ENCODE peak calls at places on chromosomes 2 and 18, in seven cellular contexts. One of them, this sample, is unnamed.

GRCh38 chr2:4992226-4992625 is 700.0 kb upstream of the SOX11 start:
- DNase-seq in Panc1: no peak
- DNase-seq in heart left ventricle: no peak
- DNase-seq in endothelial cell of umbilical vein: no peak
- DNase-seq in psoas muscle: no peak
- DNase-seq in effector memory CD4-positive, alpha-beta T cell: no peak
- DNase-seq in CD4-positive, CD25-positive, alpha-beta regulatory T cell: no peak
- DNase-seq in this sample: no peak

GRCh38 chr18:79251021-79251420 is 144.7 kb upstream of the NFATC1 start:
- DNase-seq in effector memory CD4-positive, alpha-beta T cell: no peak
- DNase-seq in heart left ventricle: no peak
- DNase-seq in CD4-positive, CD25-positive, alpha-beta regulatory T cell: no peak
- DNase-seq in Panc1: no peak
- DNase-seq in endothelial cell of umbilical vein: no peak
- DNase-seq in psoas muscle: no peak
- DNase-seq in this sample: no peak

GRCh38 chr18:27113358-27113757 is 71.8 kb downstream of the CHST9 start:
- DNase-seq in Panc1: no peak
- DNase-seq in endothelial cell of umbilical vein: no peak
- DNase-seq in effector memory CD4-positive, alpha-beta T cell: no peak
- DNase-seq in heart left ventricle: no peak
- DNase-seq in CD4-positive, CD25-positive, alpha-beta regulatory T cell: no peak
- DNase-seq in psoas muscle: no peak
- DNase-seq in this sample: no peak

GRCh38 chr18:46331316-46331715 is 227.1 kb downstream of the HAUS1 start:
- DNase-seq in endothelial cell of umbilical vein: no peak
- DNase-seq in Panc1: no peak
- DNase-seq in effector memory CD4-positive, alpha-beta T cell: no peak
- DNase-seq in psoas muscle: no peak
- DNase-seq in CD4-positive, CD25-positive, alpha-beta regulatory T cell: no peak
- DNase-seq in heart left ventricle: no peak
- DNase-seq in this sample: no peak

GRCh38 chr2:43169987-43170732 is 56.2 kb downstream of the ZFP36L2 start:
- DNase-seq in effector memory CD4-positive, alpha-beta T cell: peak; percentile 47
- DNase-seq in Panc1: no peak
- DNase-seq in CD4-positive, CD25-positive, alpha-beta regulatory T cell: peak; percentile 79
- DNase-seq in psoas muscle: peak; percentile 73
- DNase-seq in heart left ventricle: no peak
- DNase-seq in endothelial cell of umbilical vein: peak; percentile 59
- DNase-seq in this sample: peak; percentile 74

GRCh38 chr2:61770746-61771145 is 83.1 kb downstream of the FAM161A start:
- DNase-seq in Panc1: no peak
- DNase-seq in endothelial cell of umbilical vein: no peak
- DNase-seq in heart left ventricle: no peak
- DNase-seq in CD4-positive, CD25-positive, alpha-beta regulatory T cell: no peak
- DNase-seq in psoas muscle: no peak
- DNase-seq in effector memory CD4-positive, alpha-beta T cell: no peak
- DNase-seq in this sample: no peak

GRCh38 chr2:225429718-225430117 is 30.2 kb downstream of the NYAP2 start:
- DNase-seq in heart left ventricle: no peak
- DNase-seq in endothelial cell of umbilical vein: no peak
- DNase-seq in effector memory CD4-positive, alpha-beta T cell: no peak
- DNase-seq in CD4-positive, CD25-positive, alpha-beta regulatory T cell: no peak
- DNase-seq in Panc1: no peak
- DNase-seq in psoas muscle: no peak
- DNase-seq in this sample: no peak

GRCh38 chr18:47254341-47254939 is 3.0 kb upstream of the SKOR2 start:
- DNase-seq in Panc1: no peak
- DNase-seq in psoas muscle: no peak
- DNase-seq in heart left ventricle: peak; percentile 42
- DNase-seq in effector memory CD4-positive, alpha-beta T cell: no peak
- DNase-seq in CD4-positive, CD25-positive, alpha-beta regulatory T cell: peak; percentile 18
- DNase-seq in endothelial cell of umbilical vein: peak; percentile 28
- DNase-seq in this sample: no peak

GRCh38 chr2:3631851-3632659 is 25.9 kb upstream of the ALLC start:
- DNase-seq in heart left ventricle: peak; percentile 8
- DNase-seq in psoas muscle: peak; percentile 36
- DNase-seq in endothelial cell of umbilical vein: no peak
- DNase-seq in Panc1: no peak
- DNase-seq in effector memory CD4-positive, alpha-beta T cell: no peak
- DNase-seq in CD4-positive, CD25-positive, alpha-beta regulatory T cell: no peak
- DNase-seq in this sample: no peak

GRCh38 chr2:53969285-53970094 is 1.3 kb downstream of the PSME4 start:
- DNase-seq in endothelial cell of umbilical vein: peak; percentile 83
- DNase-seq in effector memory CD4-positive, alpha-beta T cell: no peak
- DNase-seq in Panc1: peak; percentile 70
- DNase-seq in heart left ventricle: no peak
- DNase-seq in psoas muscle: no peak
- DNase-seq in CD4-positive, CD25-positive, alpha-beta regulatory T cell: peak; percentile 67
- DNase-seq in this sample: no peak

GRCh38 chr2:216328347-216328746 is 43.9 kb downstream of the MARCHF4 start:
- DNase-seq in Panc1: no peak
- DNase-seq in heart left ventricle: no peak
- DNase-seq in effector memory CD4-positive, alpha-beta T cell: no peak
- DNase-seq in CD4-positive, CD25-positive, alpha-beta regulatory T cell: no peak
- DNase-seq in endothelial cell of umbilical vein: peak; percentile 20
- DNase-seq in psoas muscle: no peak
- DNase-seq in this sample: no peak

GRCh38 chr2:226247289-226248275 is 552.0 kb downstream of the IRS1 start:
- DNase-seq in psoas muscle: no peak
- DNase-seq in heart left ventricle: no peak
- DNase-seq in CD4-positive, CD25-positive, alpha-beta regulatory T cell: no peak
- DNase-seq in endothelial cell of umbilical vein: no peak
- DNase-seq in Panc1: no peak
- DNase-seq in effector memory CD4-positive, alpha-beta T cell: no peak
- DNase-seq in this sample: no peak

GRCh38 chr2:172912245-172912644 is 163.4 kb upstream of the MAP3K20 start:
- DNase-seq in psoas muscle: no peak
- DNase-seq in effector memory CD4-positive, alpha-beta T cell: no peak
- DNase-seq in CD4-positive, CD25-positive, alpha-beta regulatory T cell: no peak
- DNase-seq in endothelial cell of umbilical vein: no peak
- DNase-seq in Panc1: no peak
- DNase-seq in heart left ventricle: no peak
- DNase-seq in this sample: no peak

GRCh38 chr18:68604256-68604655 is 110.7 kb downstream of the TMX3 start:
- DNase-seq in effector memory CD4-positive, alpha-beta T cell: no peak
- DNase-seq in CD4-positive, CD25-positive, alpha-beta regulatory T cell: no peak
- DNase-seq in endothelial cell of umbilical vein: no peak
- DNase-seq in psoas muscle: no peak
- DNase-seq in Panc1: no peak
- DNase-seq in heart left ventricle: no peak
- DNase-seq in this sample: no peak

GRCh38 chr2:240325654-240326031 is 109.8 kb upstream of the GPC1 start:
- DNase-seq in heart left ventricle: peak; percentile 46
- DNase-seq in endothelial cell of umbilical vein: no peak
- DNase-seq in effector memory CD4-positive, alpha-beta T cell: no peak
- DNase-seq in CD4-positive, CD25-positive, alpha-beta regulatory T cell: no peak
- DNase-seq in psoas muscle: peak; percentile 83
- DNase-seq in Panc1: no peak
- DNase-seq in this sample: no peak

GRCh38 chr2:84556190-84556589 is 39.9 kb downstream of the DNAH6 start:
- DNase-seq in effector memory CD4-positive, alpha-beta T cell: no peak
- DNase-seq in endothelial cell of umbilical vein: no peak
- DNase-seq in psoas muscle: no peak
- DNase-seq in Panc1: no peak
- DNase-seq in heart left ventricle: no peak
- DNase-seq in CD4-positive, CD25-positive, alpha-beta regulatory T cell: peak; percentile 37
- DNase-seq in this sample: no peak

GRCh38 chr2:138787053-138787666 is 7.0 kb upstream of the NXPH2 start:
- DNase-seq in heart left ventricle: no peak
- DNase-seq in psoas muscle: no peak
- DNase-seq in CD4-positive, CD25-positive, alpha-beta regulatory T cell: peak; percentile 16
- DNase-seq in endothelial cell of umbilical vein: peak; percentile 52
- DNase-seq in Panc1: peak; percentile 18
- DNase-seq in effector memory CD4-positive, alpha-beta T cell: no peak
- DNase-seq in this sample: no peak

GRCh38 chr2:177808984-177809809 is 263.4 kb downstream of the PDE11A start:
- DNase-seq in effector memory CD4-positive, alpha-beta T cell: no peak
- DNase-seq in heart left ventricle: no peak
- DNase-seq in Panc1: no peak
- DNase-seq in CD4-positive, CD25-positive, alpha-beta regulatory T cell: no peak
- DNase-seq in endothelial cell of umbilical vein: no peak
- DNase-seq in psoas muscle: no peak
- DNase-seq in this sample: no peak

GRCh38 chr2:3639015-3639630 is 18.9 kb upstream of the ALLC start:
- DNase-seq in psoas muscle: no peak
- DNase-seq in effector memory CD4-positive, alpha-beta T cell: no peak
- DNase-seq in heart left ventricle: peak; percentile 5
- DNase-seq in Panc1: no peak
- DNase-seq in CD4-positive, CD25-positive, alpha-beta regulatory T cell: no peak
- DNase-seq in endothelial cell of umbilical vein: no peak
- DNase-seq in this sample: no peak

GRCh38 chr2:194765723-194766122 is 891.3 kb upstream of the SLC39A10 start:
- DNase-seq in psoas muscle: no peak
- DNase-seq in effector memory CD4-positive, alpha-beta T cell: no peak
- DNase-seq in endothelial cell of umbilical vein: no peak
- DNase-seq in heart left ventricle: no peak
- DNase-seq in CD4-positive, CD25-positive, alpha-beta regulatory T cell: no peak
- DNase-seq in Panc1: no peak
- DNase-seq in this sample: no peak

GRCh38 chr2:8310557-8311455 is 371.1 kb upstream of the ID2 start:
- DNase-seq in psoas muscle: no peak
- DNase-seq in endothelial cell of umbilical vein: no peak
- DNase-seq in effector memory CD4-positive, alpha-beta T cell: peak; percentile 5
- DNase-seq in heart left ventricle: no peak
- DNase-seq in Panc1: no peak
- DNase-seq in CD4-positive, CD25-positive, alpha-beta regulatory T cell: peak; percentile 30
- DNase-seq in this sample: peak; percentile 17

GRCh38 chr2:211534655-211535054 is 978.3 kb downstream of the CPS1 start:
- DNase-seq in effector memory CD4-positive, alpha-beta T cell: no peak
- DNase-seq in heart left ventricle: peak; percentile 25
- DNase-seq in endothelial cell of umbilical vein: no peak
- DNase-seq in Panc1: no peak
- DNase-seq in CD4-positive, CD25-positive, alpha-beta regulatory T cell: no peak
- DNase-seq in psoas muscle: no peak
- DNase-seq in this sample: no peak

DNA sequence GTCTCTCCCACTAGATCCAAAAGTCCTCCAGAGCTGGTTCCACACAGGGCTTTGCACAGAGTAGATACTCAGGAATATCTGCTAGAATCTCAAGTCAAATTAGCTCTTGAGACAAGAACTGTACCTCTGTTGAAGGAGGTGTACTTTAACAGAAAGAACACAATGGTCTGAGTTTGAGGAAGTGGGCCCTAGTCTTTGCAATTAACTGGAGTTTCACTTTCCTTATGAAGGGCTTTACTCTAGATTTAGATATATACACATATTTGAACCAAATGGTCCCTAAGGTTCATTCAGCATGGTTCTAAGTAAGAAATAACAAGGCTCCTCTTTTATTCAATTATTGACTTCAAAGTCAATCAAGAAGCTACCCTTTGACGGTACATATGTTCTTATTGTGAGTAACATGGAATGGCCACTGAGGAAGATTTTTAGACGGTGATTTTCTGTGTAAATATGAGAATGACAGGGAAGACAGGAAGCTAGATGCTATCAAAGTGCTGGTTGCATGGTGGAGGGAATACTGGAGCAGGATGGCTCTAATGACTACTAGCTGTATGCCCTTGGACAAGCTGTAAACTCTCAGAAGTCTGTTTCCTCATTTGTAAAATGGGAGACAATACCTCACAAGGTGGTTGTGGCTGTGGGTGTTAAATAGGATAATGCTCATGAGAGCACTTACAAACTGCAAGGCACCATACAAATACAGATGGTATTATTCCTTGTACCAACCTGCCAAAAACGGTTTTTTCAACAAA is 73.5 kb upstream of the SERTAD2 start:
- DNase-seq in CD4-positive, CD25-positive, alpha-beta regulatory T cell: peak; percentile 80
- DNase-seq in Panc1: no peak
- DNase-seq in psoas muscle: no peak
- DNase-seq in effector memory CD4-positive, alpha-beta T cell: no peak
- DNase-seq in endothelial cell of umbilical vein: no peak
- DNase-seq in heart left ventricle: no peak
- DNase-seq in this sample: no peak
- H3K4me3 ChIP-seq in CD4-positive, CD25-positive, alpha-beta regulatory T cell: peak overlapping the region; percentile 77
- H3K4me3 ChIP-seq in Panc1: no peak overlapping the region
- H3K4me3 ChIP-seq in psoas muscle: peak overlapping the region; percentile 14
- H3K4me3 ChIP-seq in effector memory CD4-positive, alpha-beta T cell: peak overlapping the region; percentile 45
- H3K4me3 ChIP-seq in endothelial cell of umbilical vein: no peak overlapping the region
- H3K4me3 ChIP-seq in heart left ventricle: no peak overlapping the region
- H3K4me3 ChIP-seq in this sample: peak overlapping the region; percentile 44

DNA sequence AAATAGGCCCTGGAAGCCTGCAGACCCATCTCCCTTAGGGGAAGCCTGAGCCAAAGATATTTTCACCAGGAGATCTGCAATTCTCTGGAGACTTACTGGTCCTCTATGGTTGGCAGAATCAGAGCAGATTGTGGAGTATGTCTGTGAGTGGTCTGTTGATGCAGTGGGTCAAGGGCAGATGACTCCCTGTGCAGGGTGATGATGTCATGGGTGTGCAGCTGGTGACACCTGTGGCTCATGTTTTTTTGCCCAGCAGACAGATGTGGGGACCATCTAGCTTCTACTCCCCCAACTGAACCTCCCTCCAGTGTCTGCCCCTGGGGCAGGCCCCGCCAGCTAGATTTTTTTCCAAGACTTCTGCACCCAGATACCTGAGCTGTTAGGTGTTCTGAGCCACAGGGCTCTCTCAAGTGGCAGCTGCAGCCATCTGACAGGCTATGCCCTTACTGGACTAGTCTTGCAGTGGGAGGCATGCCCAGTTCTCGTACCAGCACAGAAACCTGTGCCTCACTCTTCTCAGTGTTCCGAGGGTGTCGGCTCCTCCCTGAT is 558.7 kb upstream of the LRRTM1 start:
- DNase-seq in effector memory CD4-positive, alpha-beta T cell: no peak
- DNase-seq in psoas muscle: no peak
- DNase-seq in endothelial cell of umbilical vein: no peak
- DNase-seq in heart left ventricle: no peak
- DNase-seq in Panc1: no peak
- DNase-seq in CD4-positive, CD25-positive, alpha-beta regulatory T cell: no peak
- DNase-seq in this sample: no peak
- H3K9me3 ChIP-seq in effector memory CD4-positive, alpha-beta T cell: no peaks in the 10 kb centered on the region
- H3K9me3 ChIP-seq in psoas muscle: no peaks in the 10 kb centered on the region
- H3K9me3 ChIP-seq in endothelial cell of umbilical vein: peaks cover 2% of the 10 kb centered on the region
- H3K9me3 ChIP-seq in heart left ventricle: no peaks in the 10 kb centered on the region
- H3K9me3 ChIP-seq in Panc1: no peaks in the 10 kb centered on the region
- H3K9me3 ChIP-seq in CD4-positive, CD25-positive, alpha-beta regulatory T cell: no peaks in the 10 kb centered on the region
- H3K9me3 ChIP-seq in this sample: no peaks in the 10 kb centered on the region

GRCh38 chr2:72919414-72920316 is 2.3 kb downstream of the EMX1 start:
- DNase-seq in CD4-positive, CD25-positive, alpha-beta regulatory T cell: no peak
- DNase-seq in psoas muscle: no peak
- DNase-seq in endothelial cell of umbilical vein: no peak
- DNase-seq in effector memory CD4-positive, alpha-beta T cell: no peak
- DNase-seq in heart left ventricle: no peak
- DNase-seq in Panc1: no peak
- DNase-seq in this sample: no peak
- H3K4me1 ChIP-seq in CD4-positive, CD25-positive, alpha-beta regulatory T cell: peaks cover 55% of the 10 kb centered on the region
- H3K4me1 ChIP-seq in psoas muscle: peaks cover 42% of the 10 kb centered on the region
- H3K4me1 ChIP-seq in endothelial cell of umbilical vein: peaks cover 11% of the 10 kb centered on the region
- H3K4me1 ChIP-seq in effector memory CD4-positive, alpha-beta T cell: peaks cover 59% of the 10 kb centered on the region
- H3K4me1 ChIP-seq in heart left ventricle: peaks cover 44% of the 10 kb centered on the region
- H3K4me1 ChIP-seq in Panc1: peaks cover 9% of the 10 kb centered on the region
- H3K4me1 ChIP-seq in this sample: peaks cover 13% of the 10 kb centered on the region

DNA sequence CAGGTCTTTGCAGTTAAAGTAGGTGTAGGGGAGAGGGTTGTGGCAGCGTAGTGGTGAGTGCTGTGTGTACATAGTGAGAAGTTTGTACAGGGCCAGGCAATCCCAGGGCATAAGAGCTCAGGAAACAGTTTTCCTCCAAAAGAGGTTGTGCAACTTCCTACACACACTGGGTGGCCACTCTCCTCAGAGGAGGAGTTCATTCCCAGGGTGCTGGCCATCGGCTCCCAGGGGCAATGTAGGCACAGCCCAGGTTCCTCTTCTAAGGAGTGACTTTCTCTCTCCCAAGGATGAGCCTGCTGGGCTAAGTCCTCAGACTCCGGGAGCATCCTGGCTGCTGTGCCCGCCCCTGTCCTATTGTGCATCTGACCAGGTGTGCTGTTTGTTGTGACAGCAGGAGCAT is 3.0 kb downstream of the ACOXL start:
- DNase-seq in Panc1: no peak
- DNase-seq in heart left ventricle: no peak
- DNase-seq in CD4-positive, CD25-positive, alpha-beta regulatory T cell: no peak
- DNase-seq in endothelial cell of umbilical vein: no peak
- DNase-seq in effector memory CD4-positive, alpha-beta T cell: no peak
- DNase-seq in psoas muscle: no peak
- DNase-seq in this sample: no peak
- H3K4me3 ChIP-seq in Panc1: no peak overlapping the region
- H3K4me3 ChIP-seq in heart left ventricle: no peak overlapping the region
- H3K4me3 ChIP-seq in CD4-positive, CD25-positive, alpha-beta regulatory T cell: no peak overlapping the region
- H3K4me3 ChIP-seq in endothelial cell of umbilical vein: no peak overlapping the region
- H3K4me3 ChIP-seq in effector memory CD4-positive, alpha-beta T cell: no peak overlapping the region
- H3K4me3 ChIP-seq in psoas muscle: no peak overlapping the region
- H3K4me3 ChIP-seq in this sample: no peak overlapping the region

This sample was measured in naive thymus-derived CD4-positive, alpha-beta T cell.